ENCODE peak calls at places on chromosomes 12 and 14, in seven cellular contexts. F is activated effector memory CD4-positive, alpha-beta T cell treated with Interleukin-2 at 50 U/mL for 16 hours; W is anterior cingulate cortex; G is cardiac fibroblast; H is glomerular endothelial cell; M is NCI-H1436; K is 8988T. D is an unnamed sample.

GRCh38 chr12:107912421-107913004 is 138.0 kb downstream of the ASCL4 start:
- DNase-seq in F (peak), W (no peak), G (peak), H (no peak), M (no peak), K (peak), D (no peak)

GRCh38 chr14:28681681-28682080 is 84.9 kb upstream of the FOXG1 start:
- DNase-seq in F (no peak), W (no peak), G (no peak), H (no peak), M (no peak), K (no peak), D (no peak)

GRCh38 chr12:76078748-76079147 is 5.7 kb downstream of the NAP1L1 start:
- DNase-seq in F (no peak), W (no peak), G (no peak), H (no peak), M (no peak), K (no peak), D (no peak)

GRCh38 chr12:5661820-5662219 is 229.9 kb downstream of the NTF3 start:
- DNase-seq in F (no peak), W (no peak), G (no peak), H (no peak), M (no peak), K (no peak), D (no peak)

GRCh38 chr14:23465261-23465660 is 4.2 kb upstream of the NGDN start:
- DNase-seq in F (no peak), W (no peak), G (no peak), H (no peak), M (no peak), K (no peak), D (no peak)

GRCh38 chr12:27865421-27865820 is 85.4 kb upstream of the MANSC4 start:
- DNase-seq in F (no peak), W (no peak), G (peak), H (no peak), M (no peak), K (no peak), D (no peak)

GRCh38 chr12:122596838-122597237 is 69.8 kb downstream of the KNTC1 start:
- DNase-seq in F (no peak), W (no peak), G (no peak), H (no peak), M (no peak), K (no peak), D (no peak)

GRCh38 chr14:70152704-70153103 is 36.0 kb downstream of the SLC8A3 start:
- DNase-seq in F (no peak), W (no peak), G (no peak), H (no peak), M (no peak), K (no peak), D (no peak)